ENCODE peak calls at places on chromosomes 4 and X, in ten cellular contexts. One of them, this sample, is unnamed.

GRCh38 chr4:110091426-110091825 is 107.0 kb downstream of the ELOVL6 start:
- DNase-seq in cardiac muscle cell: no peak
- DNase-seq in PC-9: no peak
- DNase-seq in left ventricle myocardium inferior: no peak
- DNase-seq in mammary epithelial cell: peak; percentile 88
- DNase-seq in tibial nerve: no peak
- DNase-seq in body of pancreas: no peak
- DNase-seq in A549: no peak
- DNase-seq in astrocyte: peak; percentile 80
- DNase-seq in Panc1: no peak
- DNase-seq in this sample: no peak

GRCh38 chrX:37302569-37302968 is 46.6 kb upstream of the PRRG1 start:
- DNase-seq in cardiac muscle cell: peak; percentile 26
- DNase-seq in PC-9: peak; percentile 29
- DNase-seq in left ventricle myocardium inferior: peak; percentile 12
- DNase-seq in mammary epithelial cell: peak; percentile 20
- DNase-seq in tibial nerve: peak; percentile 5
- DNase-seq in body of pancreas: peak; percentile 2
- DNase-seq in A549: no peak
- DNase-seq in astrocyte: no peak
- DNase-seq in Panc1: no peak
- DNase-seq in this sample: no peak

GRCh38 chr4:168496834-168497233 is at the start of gene PALLD:
- DNase-seq in cardiac muscle cell: peak; percentile 90
- DNase-seq in PC-9: peak; percentile 34
- DNase-seq in left ventricle myocardium inferior: peak; percentile 36
- DNase-seq in mammary epithelial cell: no peak
- DNase-seq in tibial nerve: no peak
- DNase-seq in body of pancreas: no peak
- DNase-seq in A549: no peak
- DNase-seq in astrocyte: peak; percentile 67
- DNase-seq in Panc1: no peak
- DNase-seq in this sample: no peak

GRCh38 chrX:28590394-28590793 is 3.1 kb downstream of the IL1RAPL1 start:
- DNase-seq in cardiac muscle cell: peak; percentile 26
- DNase-seq in PC-9: no peak
- DNase-seq in left ventricle myocardium inferior: no peak
- DNase-seq in mammary epithelial cell: no peak
- DNase-seq in tibial nerve: no peak
- DNase-seq in body of pancreas: no peak
- DNase-seq in A549: no peak
- DNase-seq in astrocyte: peak; percentile 16
- DNase-seq in Panc1: no peak
- DNase-seq in this sample: no peak

GRCh38 chr4:127370495-127371069 is 262.2 kb upstream of the INTU start:
- DNase-seq in cardiac muscle cell: no peak
- DNase-seq in PC-9: no peak
- DNase-seq in left ventricle myocardium inferior: peak; percentile 23
- DNase-seq in mammary epithelial cell: no peak
- DNase-seq in tibial nerve: peak; percentile 6
- DNase-seq in body of pancreas: peak; percentile 10
- DNase-seq in A549: no peak
- DNase-seq in astrocyte: peak; percentile 4
- DNase-seq in Panc1: no peak
- DNase-seq in this sample: no peak

GRCh38 chr4:94345267-94345666 is 2.6 kb upstream of the HPGDS start:
- DNase-seq in cardiac muscle cell: no peak
- DNase-seq in PC-9: no peak
- DNase-seq in left ventricle myocardium inferior: no peak
- DNase-seq in mammary epithelial cell: no peak
- DNase-seq in tibial nerve: no peak
- DNase-seq in body of pancreas: no peak
- DNase-seq in A549: no peak
- DNase-seq in astrocyte: no peak
- DNase-seq in Panc1: no peak
- DNase-seq in this sample: no peak

GRCh38 chrX:14095702-14096101 is 66.0 kb upstream of the GEMIN8 start:
- DNase-seq in cardiac muscle cell: peak; percentile 57
- DNase-seq in PC-9: peak; percentile 18
- DNase-seq in left ventricle myocardium inferior: no peak
- DNase-seq in mammary epithelial cell: peak; percentile 58
- DNase-seq in tibial nerve: peak; percentile 11
- DNase-seq in body of pancreas: peak; percentile 57
- DNase-seq in A549: no peak
- DNase-seq in astrocyte: peak; percentile 16
- DNase-seq in Panc1: peak; percentile 20
- DNase-seq in this sample: no peak

GRCh38 chrX:40485427-40485826 is 95.3 kb upstream of the ATP6AP2 start:
- DNase-seq in cardiac muscle cell: no peak
- DNase-seq in PC-9: no peak
- DNase-seq in left ventricle myocardium inferior: no peak
- DNase-seq in mammary epithelial cell: no peak
- DNase-seq in tibial nerve: no peak
- DNase-seq in body of pancreas: no peak
- DNase-seq in A549: no peak
- DNase-seq in astrocyte: no peak
- DNase-seq in Panc1: no peak
- DNase-seq in this sample: no peak

GRCh38 chr4:4182835-4183568 is 43.7 kb downstream of the OTOP1 start:
- DNase-seq in cardiac muscle cell: peak; percentile 58
- DNase-seq in PC-9: no peak
- DNase-seq in left ventricle myocardium inferior: no peak
- DNase-seq in mammary epithelial cell: no peak
- DNase-seq in tibial nerve: no peak
- DNase-seq in body of pancreas: peak; percentile 6
- DNase-seq in A549: peak; percentile 8
- DNase-seq in astrocyte: no peak
- DNase-seq in Panc1: no peak
- DNase-seq in this sample: no peak

GRCh38 chr4:175092114-175092513 is 174.0 kb downstream of the ADAM29 start:
- DNase-seq in cardiac muscle cell: no peak
- DNase-seq in PC-9: no peak
- DNase-seq in left ventricle myocardium inferior: no peak
- DNase-seq in mammary epithelial cell: no peak
- DNase-seq in tibial nerve: no peak
- DNase-seq in body of pancreas: no peak
- DNase-seq in A549: no peak
- DNase-seq in astrocyte: no peak
- DNase-seq in Panc1: no peak
- DNase-seq in this sample: no peak

GRCh38 chr4:175090116-175090515 is 172.0 kb downstream of the ADAM29 start:
- DNase-seq in cardiac muscle cell: no peak
- DNase-seq in PC-9: no peak
- DNase-seq in left ventricle myocardium inferior: no peak
- DNase-seq in mammary epithelial cell: no peak
- DNase-seq in tibial nerve: no peak
- DNase-seq in body of pancreas: no peak
- DNase-seq in A549: no peak
- DNase-seq in astrocyte: no peak
- DNase-seq in Panc1: no peak
- DNase-seq in this sample: no peak

GRCh38 chr4:175091649-175092048 is 173.5 kb downstream of the ADAM29 start:
- DNase-seq in cardiac muscle cell: no peak
- DNase-seq in PC-9: no peak
- DNase-seq in left ventricle myocardium inferior: no peak
- DNase-seq in mammary epithelial cell: no peak
- DNase-seq in tibial nerve: no peak
- DNase-seq in body of pancreas: no peak
- DNase-seq in A549: no peak
- DNase-seq in astrocyte: no peak
- DNase-seq in Panc1: no peak
- DNase-seq in this sample: no peak

GRCh38 chr4:175087156-175087555 is 169.0 kb downstream of the ADAM29 start:
- DNase-seq in cardiac muscle cell: no peak
- DNase-seq in PC-9: no peak
- DNase-seq in left ventricle myocardium inferior: no peak
- DNase-seq in mammary epithelial cell: no peak
- DNase-seq in tibial nerve: no peak
- DNase-seq in body of pancreas: no peak
- DNase-seq in A549: no peak
- DNase-seq in astrocyte: no peak
- DNase-seq in Panc1: no peak
- DNase-seq in this sample: no peak
- H3K9me3 ChIP-seq in cardiac muscle cell: no peaks in the 10 kb centered on the region
- H3K9me3 ChIP-seq in PC-9: no peaks in the 10 kb centered on the region
- H3K9me3 ChIP-seq in left ventricle myocardium inferior: peaks cover 4% of the 10 kb centered on the region
- H3K9me3 ChIP-seq in mammary epithelial cell: no peaks in the 10 kb centered on the region
- H3K9me3 ChIP-seq in tibial nerve: no peaks in the 10 kb centered on the region
- H3K9me3 ChIP-seq in body of pancreas: no peaks in the 10 kb centered on the region
- H3K9me3 ChIP-seq in A549: no peaks in the 10 kb centered on the region
- H3K9me3 ChIP-seq in astrocyte: no peaks in the 10 kb centered on the region
- H3K9me3 ChIP-seq in Panc1: no peaks in the 10 kb centered on the region
- H3K9me3 ChIP-seq in this sample: no peaks in the 10 kb centered on the region

GRCh38 chrX:53716328-53717088 is 30.0 kb upstream of the HUWE1 start:
- DNase-seq in cardiac muscle cell: no peak
- DNase-seq in PC-9: peak; percentile 10
- DNase-seq in left ventricle myocardium inferior: no peak
- DNase-seq in mammary epithelial cell: peak; percentile 54
- DNase-seq in tibial nerve: no peak
- DNase-seq in body of pancreas: no peak
- DNase-seq in A549: no peak
- DNase-seq in astrocyte: peak; percentile 55
- DNase-seq in Panc1: no peak
- DNase-seq in this sample: no peak

GRCh38 chrX:53713987-53714579 is 27.6 kb upstream of the HUWE1 start:
- DNase-seq in cardiac muscle cell: no peak
- DNase-seq in PC-9: no peak
- DNase-seq in left ventricle myocardium inferior: no peak
- DNase-seq in mammary epithelial cell: peak; percentile 24
- DNase-seq in tibial nerve: no peak
- DNase-seq in body of pancreas: no peak
- DNase-seq in A549: no peak
- DNase-seq in astrocyte: no peak
- DNase-seq in Panc1: no peak
- DNase-seq in this sample: no peak

GRCh38 chrX:53715336-53715924 is 28.9 kb upstream of the HUWE1 start:
- DNase-seq in cardiac muscle cell: no peak
- DNase-seq in PC-9: peak; percentile 25
- DNase-seq in left ventricle myocardium inferior: no peak
- DNase-seq in mammary epithelial cell: no peak
- DNase-seq in tibial nerve: no peak
- DNase-seq in body of pancreas: no peak
- DNase-seq in A549: no peak
- DNase-seq in astrocyte: no peak
- DNase-seq in Panc1: no peak
- DNase-seq in this sample: no peak

GRCh38 chrX:53717205-53717604 is 30.7 kb upstream of the HUWE1 start:
- DNase-seq in cardiac muscle cell: no peak
- DNase-seq in PC-9: no peak
- DNase-seq in left ventricle myocardium inferior: no peak
- DNase-seq in mammary epithelial cell: no peak
- DNase-seq in tibial nerve: no peak
- DNase-seq in body of pancreas: no peak
- DNase-seq in A549: no peak
- DNase-seq in astrocyte: no peak
- DNase-seq in Panc1: no peak
- DNase-seq in this sample: no peak

DNA sequence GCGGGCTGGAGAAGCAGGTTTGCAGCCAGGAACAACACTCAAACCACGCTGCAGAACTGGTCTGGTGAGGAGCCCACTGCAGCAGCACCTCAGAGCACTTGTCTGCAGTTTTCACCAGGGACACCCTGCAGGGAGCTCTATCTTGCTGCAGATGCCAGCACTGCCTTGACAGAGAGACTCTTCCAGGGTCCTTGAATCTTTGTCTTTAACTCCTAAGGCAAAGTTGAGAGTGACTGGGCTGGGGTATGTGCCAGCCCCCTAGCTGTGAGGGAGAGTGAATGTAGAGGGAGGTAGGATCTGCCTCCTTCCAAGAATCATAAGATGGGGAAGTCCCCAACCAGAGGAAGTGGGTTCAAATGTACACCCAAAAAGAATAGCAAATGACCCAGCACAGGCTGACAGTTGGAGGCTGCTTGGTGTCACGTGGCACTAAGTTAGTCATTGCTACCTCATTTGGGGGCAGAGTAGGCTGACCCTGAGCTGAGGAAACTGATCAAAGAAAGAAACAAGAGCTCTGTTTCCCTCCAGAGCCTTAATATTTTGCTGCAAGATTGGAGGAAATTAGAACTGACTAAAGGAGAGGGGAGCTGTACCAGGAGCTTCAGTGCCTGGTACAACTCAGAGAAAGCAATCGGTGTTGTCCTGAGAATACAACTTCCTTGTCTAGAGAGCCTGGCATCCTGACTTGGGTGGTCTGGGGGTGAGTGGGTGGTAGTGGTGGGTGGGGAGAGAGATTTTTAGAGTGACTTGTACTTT is 28.2 kb upstream of the HUWE1 start:
- DNase-seq in cardiac muscle cell: no peak
- DNase-seq in PC-9: peak; percentile 84
- DNase-seq in left ventricle myocardium inferior: no peak
- DNase-seq in mammary epithelial cell: peak; percentile 69
- DNase-seq in tibial nerve: no peak
- DNase-seq in body of pancreas: peak; percentile 10
- DNase-seq in A549: no peak
- DNase-seq in astrocyte: peak; percentile 54
- DNase-seq in Panc1: no peak
- DNase-seq in this sample: no peak
- TF ChIP-seq CTCF in cardiac muscle cell: no peak
- TF ChIP-seq CTCF in PC-9: no peak
- TF ChIP-seq CTCF in left ventricle myocardium inferior: no peak
- TF ChIP-seq CTCF in mammary epithelial cell: peak; percentile 12
- TF ChIP-seq CTCF in tibial nerve: no peak
- TF ChIP-seq CTCF in body of pancreas: no peak
- TF ChIP-seq CTCF in A549: no peak
- TF ChIP-seq CTCF in astrocyte: no peak
- TF ChIP-seq CTCF in Panc1: no peak
- TF ChIP-seq CTCF in this sample: no peak

DNA sequence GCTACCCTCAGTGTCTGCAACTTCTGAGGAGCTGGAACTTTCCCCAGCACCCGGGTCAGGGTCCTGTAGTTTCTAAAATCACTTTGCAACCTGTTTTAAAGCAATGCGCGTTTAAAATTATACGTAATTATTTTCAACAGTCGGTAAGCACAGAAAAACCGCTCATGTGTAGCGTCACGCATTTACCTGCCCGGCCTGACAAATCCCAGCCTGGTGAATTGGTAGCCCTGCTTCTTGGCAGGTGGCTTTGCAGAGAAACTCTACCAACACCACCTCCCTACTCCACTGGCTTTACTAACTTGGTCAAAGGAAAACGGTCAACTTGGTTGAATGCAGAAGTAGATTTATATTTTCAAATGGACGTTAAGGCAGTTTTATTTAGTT is 651 bp downstream of the BANK1 start:
- DNase-seq in cardiac muscle cell: no peak
- DNase-seq in PC-9: no peak
- DNase-seq in left ventricle myocardium inferior: no peak
- DNase-seq in mammary epithelial cell: no peak
- DNase-seq in tibial nerve: no peak
- DNase-seq in body of pancreas: peak; percentile 7
- DNase-seq in A549: peak; percentile 15
- DNase-seq in astrocyte: no peak
- DNase-seq in Panc1: peak; percentile 8
- DNase-seq in this sample: no peak
- H3K4me1 ChIP-seq in cardiac muscle cell: peaks cover 3% of the 10 kb centered on the region
- H3K4me1 ChIP-seq in PC-9: no peaks in the 10 kb centered on the region
- H3K4me1 ChIP-seq in left ventricle myocardium inferior: peaks cover 6% of the 10 kb centered on the region
- H3K4me1 ChIP-seq in mammary epithelial cell: peaks cover 8% of the 10 kb centered on the region
- H3K4me1 ChIP-seq in tibial nerve: peaks cover 14% of the 10 kb centered on the region
- H3K4me1 ChIP-seq in body of pancreas: peaks cover 10% of the 10 kb centered on the region
- H3K4me1 ChIP-seq in A549: peaks cover 23% of the 10 kb centered on the region
- H3K4me1 ChIP-seq in astrocyte: no peaks in the 10 kb centered on the region
- H3K4me1 ChIP-seq in Panc1: peaks cover 3% of the 10 kb centered on the region
- H3K4me1 ChIP-seq in this sample: no peaks in the 10 kb centered on the region

GRCh38 chr4:11301075-11301660 is 127.5 kb downstream of the HS3ST1 start:
- DNase-seq in cardiac muscle cell: no peak
- DNase-seq in PC-9: no peak
- DNase-seq in left ventricle myocardium inferior: no peak
- DNase-seq in mammary epithelial cell: no peak
- DNase-seq in tibial nerve: no peak
- DNase-seq in body of pancreas: no peak
- DNase-seq in A549: no peak
- DNase-seq in astrocyte: no peak
- DNase-seq in Panc1: no peak
- DNase-seq in this sample: no peak
- H3K9me3 ChIP-seq in cardiac muscle cell: no peaks in the 10 kb centered on the region
- H3K9me3 ChIP-seq in PC-9: no peaks in the 10 kb centered on the region
- H3K9me3 ChIP-seq in left ventricle myocardium inferior: no peaks in the 10 kb centered on the region
- H3K9me3 ChIP-seq in mammary epithelial cell: peaks cover 4% of the 10 kb centered on the region
- H3K9me3 ChIP-seq in tibial nerve: no peaks in the 10 kb centered on the region
- H3K9me3 ChIP-seq in body of pancreas: no peaks in the 10 kb centered on the region
- H3K9me3 ChIP-seq in A549: no peaks in the 10 kb centered on the region
- H3K9me3 ChIP-seq in astrocyte: no peaks in the 10 kb centered on the region
- H3K9me3 ChIP-seq in Panc1: no peaks in the 10 kb centered on the region
- H3K9me3 ChIP-seq in this sample: no peaks in the 10 kb centered on the region

This sample was measured in ascending aorta.